ENCODE peak calls at places on chromosomes 5 and 9, in four cellular contexts. R, K, A and E are unnamed samples. For H3K9me3, the result is how much of the 10 kb centered on the place peaks cover.

GRCh38 chr9:121478816-121479676 is 20.6 kb downstream of the GGTA1 start:
- DNase-seq in R (no peak), K (no peak), A (no peak), E (no peak)

GRCh38 chr5:171747061-171747859 is 38.4 kb upstream of the SMIM23 start:
- DNase-seq in R (no peak), K (no peak), A (no peak), E (no peak)

GRCh38 chr9:129520981-129521380 is 99.9 kb downstream of the C9orf50 start:
- DNase-seq in R (no peak), K (no peak), A (no peak), E (no peak)

GRCh38 chr5:174759091-174759490 is 34.7 kb downstream of the MSX2 start:
- DNase-seq in R (no peak), K (no peak), A (no peak), E (no peak)

GRCh38 chr9:128627906-128628305 is 28.7 kb downstream of the DYNC2I2 start:
- DNase-seq in R (peak), K (no peak), A (no peak), E (no peak)

GRCh38 chr9:93686880-93687236 is 110.5 kb downstream of the PHF2 start:
- DNase-seq in R (no peak), K (no peak), A (peak), E (no peak)

GRCh38 chr9:130912932-130913598 is 16.5 kb upstream of the QRFP start:
- DNase-seq in R (no peak), K (no peak), A (no peak), E (no peak)

GRCh38 chr5:3905031-3905430 is 309.4 kb downstream of the IRX1 start:
- DNase-seq in R (no peak), K (peak), A (no peak), E (no peak)

GRCh38 chr5:89436464-89436863 is 553.5 kb upstream of the MEF2C start:
- DNase-seq in R (no peak), K (no peak), A (no peak), E (no peak)

GRCh38 chr9:133315997-133316396 is 20.0 kb downstream of the SURF6 start:
- DNase-seq in R (no peak), K (no peak), A (no peak), E (no peak)

GRCh38 chr9:15104826-15105420 is 194.7 kb upstream of the FREM1 start:
- DNase-seq in R (no peak), K (no peak), A (peak), E (no peak)

GRCh38 chr5:149617760-149618306 is 36.5 kb downstream of the ARHGEF37 start:
- DNase-seq in R (no peak), K (no peak), A (no peak), E (no peak)

GRCh38 chr5:65927497-65928340 is 1.3 kb downstream of the ERBIN start:
- DNase-seq in R (no peak), K (no peak), A (no peak), E (no peak)

GRCh38 chr9:92600075-92600741 is 64.4 kb upstream of the ECM2 start:
- DNase-seq in R (no peak), K (no peak), A (no peak), E (no peak)

GRCh38 chr9:79572891-79573696 is 1.3 kb downstream of the TLE4 start:
- DNase-seq in R (peak), K (no peak), A (peak), E (peak)

DNA sequence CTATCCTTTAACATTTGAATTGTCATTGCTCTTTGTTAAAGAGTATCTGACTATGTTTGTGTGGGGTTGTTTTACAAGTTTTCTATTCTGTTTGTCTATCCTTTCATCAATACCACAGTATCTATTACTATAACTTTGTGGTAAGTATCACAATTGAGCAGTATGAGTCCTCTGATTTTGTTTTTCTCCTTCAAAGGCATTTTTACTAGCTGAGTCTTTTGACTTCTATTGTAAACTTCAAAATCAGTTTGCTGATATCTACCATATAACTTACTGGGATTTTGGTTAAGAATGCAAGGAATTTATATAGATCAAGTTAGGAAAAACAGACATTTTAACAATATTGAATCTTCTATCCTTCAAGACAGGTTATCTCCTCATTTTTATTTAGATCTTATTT is 789.8 kb upstream of the PTPRD start:
- DNase-seq in R (no peak), K (no peak), A (no peak), E (no peak)
- H3K9me3 ChIP-seq in R (under half), K (under half), A (under half), E (under half)

GRCh38 chr5:71829206-71829605 is 110.1 kb downstream of the CARTPT start:
- DNase-seq in R (no peak), K (no peak), A (no peak), E (no peak)
- H3K9me3 ChIP-seq in R (under half), K (under half), A (under half), E (under half)

GRCh38 chr9:35198191-35198590 is 36.4 kb downstream of the UNC13B start:
- DNase-seq in R (no peak), K (no peak), A (no peak), E (no peak)

DNA sequence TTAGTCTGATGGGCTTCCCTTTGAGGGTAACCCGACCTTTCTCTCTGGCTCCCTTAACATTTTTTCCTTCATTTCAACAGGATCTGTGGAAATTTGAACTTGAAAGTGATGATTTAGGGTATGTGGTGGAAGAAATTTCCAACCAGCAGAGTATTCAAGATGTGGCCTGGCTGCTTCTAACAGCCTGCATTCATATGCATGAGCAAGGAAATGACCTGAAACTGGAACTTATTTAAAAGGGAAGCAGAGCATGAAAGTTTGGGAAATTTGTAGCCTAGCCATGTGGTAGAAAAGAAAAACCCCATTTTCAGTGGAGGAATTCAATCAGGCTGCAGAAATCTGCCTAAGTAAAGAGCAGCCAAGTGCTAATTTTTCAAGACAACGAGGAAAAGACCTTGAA is 41.7 kb downstream of the UNC13B start:
- DNase-seq in R (no peak), K (no peak), A (no peak), E (no peak)
- H3K9me3 ChIP-seq in R (under half), K (under half), A (under half), E (under half)

GRCh38 chr9:135919318-135919717 is 12.0 kb upstream of the CAMSAP1 start:
- DNase-seq in R (no peak), K (no peak), A (no peak), E (no peak)
- H3K9me3 ChIP-seq in R (under half), K (under half), A (under half), E (under half)

DNA sequence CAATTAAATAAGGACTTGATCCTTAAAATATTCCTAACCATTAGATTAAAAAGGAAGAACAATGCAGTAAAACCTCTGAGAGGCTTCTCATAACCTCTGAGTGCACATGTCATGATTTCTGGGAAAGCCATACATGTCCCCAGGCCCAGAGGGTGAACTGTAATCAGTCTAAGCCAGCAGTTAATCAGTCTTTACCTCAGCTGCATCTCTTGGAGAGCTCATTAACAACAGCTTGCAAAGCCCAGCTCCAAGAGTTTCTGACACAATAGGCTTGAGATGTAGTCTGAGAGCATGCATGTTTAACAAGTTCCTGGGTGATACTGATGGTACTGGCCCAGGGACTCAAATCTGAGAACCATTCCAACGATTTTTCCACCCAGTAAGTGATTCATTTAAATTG is 392.1 kb downstream of the DNAH5 start:
- DNase-seq in R (no peak), K (no peak), A (no peak), E (no peak)
- H3K9me3 ChIP-seq in R (under half), K (under half), A (under half), E (under half)

GRCh38 chr5:178711572-178711971 is 18.9 kb downstream of the ZNF354A start:
- DNase-seq in R (no peak), K (no peak), A (no peak), E (no peak)
- H3K9me3 ChIP-seq in R (half or more), K (half or more), A (half or more), E (under half)

GRCh38 chr5:141399555-141400258 is 2.0 kb downstream of the PCDHGB5 start:
- DNase-seq in R (no peak), K (no peak), A (no peak), E (no peak)
- H3K9me3 ChIP-seq in R (half or more), K (half or more), A (under half), E (under half)

DNA sequence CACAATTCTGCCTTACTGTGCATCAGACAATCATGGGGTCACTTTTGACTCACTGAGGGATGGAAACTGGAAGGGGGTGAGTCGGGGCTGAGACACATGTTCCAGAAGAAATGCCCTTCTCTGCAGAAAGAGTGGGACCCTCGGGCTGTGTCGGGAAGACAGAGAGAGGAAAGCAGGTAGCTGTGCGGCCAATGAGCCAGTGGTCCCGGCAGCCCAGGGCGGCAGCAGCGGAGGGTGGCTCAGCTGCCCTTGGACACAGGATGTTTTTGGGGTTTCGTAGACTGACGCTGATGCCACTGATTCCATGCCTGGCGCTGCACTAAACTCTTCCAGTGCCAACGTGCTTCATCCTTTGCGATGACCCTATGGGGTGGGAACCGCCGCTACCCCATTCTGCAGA is 78.4 kb upstream of the PPP1R26 start:
- DNase-seq in R (no peak), K (no peak), A (no peak), E (no peak)
- H3K9me3 ChIP-seq in R (under half), K (under half), A (under half), E (under half)

GRCh38 chr9:7313389-7313788 is 486.2 kb downstream of the DMAC1 start:
- DNase-seq in R (no peak), K (no peak), A (no peak), E (no peak)
- H3K9me3 ChIP-seq in R (under half), K (under half), A (under half), E (under half)